ENCODE peak calls at places on chromosomes 7 and 10, in five cellular contexts. One of them, this sample, is unnamed. For H3K27me3, the result is how much of the 10 kb centered on the place peaks cover.

GRCh38 chr7:157964521-157964920 is 623.1 kb downstream of the PTPRN2 start:
- DNase-seq in lower lobe of right lung: no peak
- DNase-seq in GM23248: no peak
- DNase-seq in BJ: no peak
- DNase-seq in CD8-positive, alpha-beta memory T cell: no peak
- DNase-seq in this sample: no peak

GRCh38 chr10:71138126-71138860 is 74.1 kb upstream of the UNC5B start:
- DNase-seq in lower lobe of right lung: no peak
- DNase-seq in GM23248: no peak
- DNase-seq in BJ: no peak
- DNase-seq in CD8-positive, alpha-beta memory T cell: no peak
- DNase-seq in this sample: no peak

GRCh38 chr7:38840736-38841460 is 68.1 kb downstream of the VPS41 start:
- DNase-seq in lower lobe of right lung: no peak
- DNase-seq in GM23248: peak
- DNase-seq in BJ: peak
- DNase-seq in CD8-positive, alpha-beta memory T cell: no peak
- DNase-seq in this sample: no peak

GRCh38 chr10:1706711-1707110 is 30.6 kb downstream of the ADARB2 start:
- DNase-seq in lower lobe of right lung: no peak
- DNase-seq in GM23248: no peak
- DNase-seq in BJ: no peak
- DNase-seq in CD8-positive, alpha-beta memory T cell: peak
- DNase-seq in this sample: peak

GRCh38 chr7:5780801-5781496 is 514 bp downstream of the RNF216 start:
- DNase-seq in lower lobe of right lung: peak
- DNase-seq in GM23248: peak
- DNase-seq in BJ: no peak
- DNase-seq in CD8-positive, alpha-beta memory T cell: no peak
- DNase-seq in this sample: peak

GRCh38 chr7:142477079-142477651 is 219.3 kb upstream of the PRSS58 start:
- DNase-seq in lower lobe of right lung: no peak
- DNase-seq in GM23248: peak
- DNase-seq in BJ: no peak
- DNase-seq in CD8-positive, alpha-beta memory T cell: no peak
- DNase-seq in this sample: no peak

GRCh38 chr7:18212788-18213187 is 185.1 kb upstream of the PRPS1L1 start:
- DNase-seq in lower lobe of right lung: no peak
- DNase-seq in GM23248: peak
- DNase-seq in BJ: peak
- DNase-seq in CD8-positive, alpha-beta memory T cell: no peak
- DNase-seq in this sample: no peak

GRCh38 chr7:96589038-96589437 is 120.6 kb downstream of the SEM1 start:
- DNase-seq in lower lobe of right lung: no peak
- DNase-seq in GM23248: no peak
- DNase-seq in BJ: no peak
- DNase-seq in CD8-positive, alpha-beta memory T cell: no peak
- DNase-seq in this sample: no peak

GRCh38 chr7:75638607-75639070 is 100.1 kb downstream of the HIP1 start:
- DNase-seq in lower lobe of right lung: peak
- DNase-seq in GM23248: peak
- DNase-seq in BJ: no peak
- DNase-seq in CD8-positive, alpha-beta memory T cell: no peak
- DNase-seq in this sample: no peak

GRCh38 chr10:20481054-20481453 is 416.1 kb downstream of the NEBL start:
- DNase-seq in lower lobe of right lung: no peak
- DNase-seq in GM23248: no peak
- DNase-seq in BJ: no peak
- DNase-seq in CD8-positive, alpha-beta memory T cell: no peak
- DNase-seq in this sample: no peak

GRCh38 chr10:79947083-79947415 is 1.9 kb downstream of the SFTPD start:
- DNase-seq in lower lobe of right lung: no peak
- DNase-seq in GM23248: no peak
- DNase-seq in BJ: no peak
- DNase-seq in CD8-positive, alpha-beta memory T cell: no peak
- DNase-seq in this sample: no peak

GRCh38 chr10:45602082-45602730 is 70.4 kb downstream of the ZFAND4 start:
- DNase-seq in lower lobe of right lung: no peak
- DNase-seq in GM23248: peak
- DNase-seq in BJ: no peak
- DNase-seq in CD8-positive, alpha-beta memory T cell: no peak
- DNase-seq in this sample: no peak

GRCh38 chr7:24035653-24036414 is 248.2 kb upstream of the NPY start:
- DNase-seq in lower lobe of right lung: no peak
- DNase-seq in GM23248: peak
- DNase-seq in BJ: no peak
- DNase-seq in CD8-positive, alpha-beta memory T cell: no peak
- DNase-seq in this sample: no peak

GRCh38 chr10:55137063-55137462 is 336.0 kb upstream of the PCDH15 start:
- DNase-seq in lower lobe of right lung: no peak
- DNase-seq in GM23248: no peak
- DNase-seq in BJ: no peak
- DNase-seq in CD8-positive, alpha-beta memory T cell: no peak
- DNase-seq in this sample: no peak

GRCh38 chr7:24894670-24895221 is 85.2 kb downstream of the OSBPL3 start:
- DNase-seq in lower lobe of right lung: no peak
- DNase-seq in GM23248: peak
- DNase-seq in BJ: no peak
- DNase-seq in CD8-positive, alpha-beta memory T cell: no peak
- DNase-seq in this sample: no peak

GRCh38 chr7:80589561-80590083 is 48.8 kb upstream of the CD36 start:
- DNase-seq in lower lobe of right lung: no peak
- DNase-seq in GM23248: no peak
- DNase-seq in BJ: no peak
- DNase-seq in CD8-positive, alpha-beta memory T cell: no peak
- DNase-seq in this sample: no peak

GRCh38 chr7:46960974-46961373 is 620.9 kb downstream of the TNS3 start:
- DNase-seq in lower lobe of right lung: no peak
- DNase-seq in GM23248: no peak
- DNase-seq in BJ: no peak
- DNase-seq in CD8-positive, alpha-beta memory T cell: no peak
- DNase-seq in this sample: no peak

GRCh38 chr7:1108264-1108920 is 20.5 kb downstream of the GPER1 start:
- DNase-seq in lower lobe of right lung: peak
- DNase-seq in GM23248: no peak
- DNase-seq in BJ: no peak
- DNase-seq in CD8-positive, alpha-beta memory T cell: no peak
- DNase-seq in this sample: no peak

GRCh38 chr10:119546009-119546408 is 3.5 kb upstream of the RGS10 start:
- DNase-seq in lower lobe of right lung: no peak
- DNase-seq in GM23248: peak
- DNase-seq in BJ: no peak
- DNase-seq in CD8-positive, alpha-beta memory T cell: no peak
- DNase-seq in this sample: no peak

GRCh38 chr7:131633342-131633843 is 77.0 kb upstream of the PODXL start:
- DNase-seq in lower lobe of right lung: no peak
- DNase-seq in GM23248: peak
- DNase-seq in BJ: peak
- DNase-seq in CD8-positive, alpha-beta memory T cell: no peak
- DNase-seq in this sample: no peak

GRCh38 chr7:30805081-30805691 is 34.0 kb downstream of the MINDY4 start:
- DNase-seq in lower lobe of right lung: no peak
- DNase-seq in GM23248: no peak
- DNase-seq in BJ: no peak
- DNase-seq in CD8-positive, alpha-beta memory T cell: no peak
- DNase-seq in this sample: no peak

GRCh38 chr7:41796331-41796730 is 93.4 kb upstream of the INHBA start:
- DNase-seq in lower lobe of right lung: no peak
- DNase-seq in GM23248: peak
- DNase-seq in BJ: no peak
- DNase-seq in CD8-positive, alpha-beta memory T cell: no peak
- DNase-seq in this sample: no peak

GRCh38 chr10:132111121-132111731 is 45.5 kb downstream of the JAKMIP3 start:
- DNase-seq in lower lobe of right lung: peak
- DNase-seq in GM23248: no peak
- DNase-seq in BJ: no peak
- DNase-seq in CD8-positive, alpha-beta memory T cell: no peak
- DNase-seq in this sample: no peak

GRCh38 chr10:132110713-132111112 is 45.0 kb downstream of the JAKMIP3 start:
- DNase-seq in lower lobe of right lung: peak
- DNase-seq in GM23248: no peak
- DNase-seq in BJ: no peak
- DNase-seq in CD8-positive, alpha-beta memory T cell: no peak
- DNase-seq in this sample: no peak

GRCh38 chr10:132111871-132112341 is 46.2 kb downstream of the JAKMIP3 start:
- DNase-seq in lower lobe of right lung: peak
- DNase-seq in GM23248: no peak
- DNase-seq in BJ: no peak
- DNase-seq in CD8-positive, alpha-beta memory T cell: no peak
- DNase-seq in this sample: no peak

GRCh38 chr10:132109341-132110072 is 43.8 kb downstream of the JAKMIP3 start:
- DNase-seq in lower lobe of right lung: peak
- DNase-seq in GM23248: peak
- DNase-seq in BJ: no peak
- DNase-seq in CD8-positive, alpha-beta memory T cell: no peak
- DNase-seq in this sample: peak

GRCh38 chr10:132110091-132110490 is 44.3 kb downstream of the JAKMIP3 start:
- DNase-seq in lower lobe of right lung: peak
- DNase-seq in GM23248: no peak
- DNase-seq in BJ: no peak
- DNase-seq in CD8-positive, alpha-beta memory T cell: no peak
- DNase-seq in this sample: no peak
- H3K27me3 ChIP-seq in lower lobe of right lung: under half
- H3K27me3 ChIP-seq in GM23248: under half
- H3K27me3 ChIP-seq in BJ: under half
- H3K27me3 ChIP-seq in CD8-positive, alpha-beta memory T cell: under half
- H3K27me3 ChIP-seq in this sample: under half

GRCh38 chr10:26214004-26214403 is 2.6 kb upstream of the GAD2 start:
- DNase-seq in lower lobe of right lung: no peak
- DNase-seq in GM23248: no peak
- DNase-seq in BJ: no peak
- DNase-seq in CD8-positive, alpha-beta memory T cell: no peak
- DNase-seq in this sample: no peak
- H3K27me3 ChIP-seq in lower lobe of right lung: half or more
- H3K27me3 ChIP-seq in GM23248: half or more
- H3K27me3 ChIP-seq in BJ: under half
- H3K27me3 ChIP-seq in CD8-positive, alpha-beta memory T cell: under half
- H3K27me3 ChIP-seq in this sample: under half

GRCh38 chr7:27140108-27140842 is 3.2 kb downstream of the HOXA5 start:
- DNase-seq in lower lobe of right lung: no peak
- DNase-seq in GM23248: no peak
- DNase-seq in BJ: no peak
- DNase-seq in CD8-positive, alpha-beta memory T cell: no peak
- DNase-seq in this sample: no peak
- H3K27me3 ChIP-seq in lower lobe of right lung: half or more
- H3K27me3 ChIP-seq in GM23248: under half
- H3K27me3 ChIP-seq in BJ: under half
- H3K27me3 ChIP-seq in CD8-positive, alpha-beta memory T cell: under half
- H3K27me3 ChIP-seq in this sample: under half

DNA sequence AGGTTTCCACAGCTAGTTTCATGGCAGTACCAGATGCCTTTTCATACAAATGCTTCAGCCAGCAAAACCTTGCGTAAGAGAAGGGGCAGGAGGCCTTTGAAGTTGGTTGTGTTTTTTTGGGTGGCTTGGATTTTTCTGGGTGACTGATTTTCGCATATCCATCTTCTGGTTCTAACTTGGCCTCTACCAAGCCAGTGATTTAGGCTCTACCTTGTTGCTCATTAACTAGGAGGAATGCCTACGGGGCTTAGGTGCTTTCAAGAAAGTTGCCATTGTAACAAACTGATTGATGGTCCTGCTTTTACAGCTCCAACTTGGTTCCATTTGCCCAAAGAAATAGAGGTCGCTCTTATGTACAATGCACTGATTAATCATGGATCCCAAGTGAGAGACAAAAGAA is 91.9 kb upstream of the FGFR2 start:
- DNase-seq in lower lobe of right lung: no peak
- DNase-seq in GM23248: no peak
- DNase-seq in BJ: no peak
- DNase-seq in CD8-positive, alpha-beta memory T cell: no peak
- DNase-seq in this sample: no peak
- H3K27me3 ChIP-seq in lower lobe of right lung: under half
- H3K27me3 ChIP-seq in GM23248: under half
- H3K27me3 ChIP-seq in BJ: under half
- H3K27me3 ChIP-seq in CD8-positive, alpha-beta memory T cell: under half
- H3K27me3 ChIP-seq in this sample: under half

GRCh38 chr7:29278362-29279070 is 83.9 kb downstream of the CHN2 start:
- DNase-seq in lower lobe of right lung: no peak
- DNase-seq in GM23248: no peak
- DNase-seq in BJ: no peak
- DNase-seq in CD8-positive, alpha-beta memory T cell: no peak
- DNase-seq in this sample: peak
- H3K27me3 ChIP-seq in lower lobe of right lung: under half
- H3K27me3 ChIP-seq in GM23248: under half
- H3K27me3 ChIP-seq in BJ: under half
- H3K27me3 ChIP-seq in CD8-positive, alpha-beta memory T cell: under half
- H3K27me3 ChIP-seq in this sample: under half

GRCh38 chr7:44541-44896 is 147.9 kb upstream of the FAM20C start:
- DNase-seq in lower lobe of right lung: peak
- DNase-seq in GM23248: no peak
- DNase-seq in BJ: no peak
- DNase-seq in CD8-positive, alpha-beta memory T cell: no peak
- DNase-seq in this sample: no peak
- H3K27me3 ChIP-seq in lower lobe of right lung: under half
- H3K27me3 ChIP-seq in GM23248: under half
- H3K27me3 ChIP-seq in BJ: under half
- H3K27me3 ChIP-seq in CD8-positive, alpha-beta memory T cell: under half
- H3K27me3 ChIP-seq in this sample: under half

GRCh38 chr7:116957874-116958273 is 4.6 kb downstream of the ST7 start:
- DNase-seq in lower lobe of right lung: no peak
- DNase-seq in GM23248: no peak
- DNase-seq in BJ: no peak
- DNase-seq in CD8-positive, alpha-beta memory T cell: no peak
- DNase-seq in this sample: no peak
- H3K27me3 ChIP-seq in lower lobe of right lung: under half
- H3K27me3 ChIP-seq in GM23248: under half
- H3K27me3 ChIP-seq in BJ: under half
- H3K27me3 ChIP-seq in CD8-positive, alpha-beta memory T cell: under half
- H3K27me3 ChIP-seq in this sample: under half

This sample was measured in DND-41.